ENCODE peak calls at places on chromosomes 13 and 19, in nine cellular contexts. B is glutamatergic neuron, O is adrenal gland, E is neural progenitor cell, L is nephron progenitor cell, P is fibroblast of mammary gland, G is lung, J is prostate gland, M is colonic mucosa. Y is an unnamed sample.

GRCh38 chr19:38033658-38034150 is 126.7 kb downstream of the SIPA1L3 start:
- DNase-seq in B (no peak), O (no peak), E (peak), L (no peak), P (no peak), G (no peak), J (no peak), M (no peak), Y (no peak)

GRCh38 chr13:27921421-27921960 is 1.7 kb downstream of the PDX1 start:
- DNase-seq in B (peak), O (no peak), E (peak), L (no peak), P (no peak), G (no peak), J (no peak), M (no peak), Y (no peak)

GRCh38 chr13:77218274-77218673 is 108.6 kb downstream of the MYCBP2 start:
- DNase-seq in B (no peak), O (no peak), E (no peak), L (no peak), P (no peak), G (no peak), J (no peak), M (no peak), Y (no peak)

GRCh38 chr13:40406405-40407138 is 259.9 kb downstream of the FOXO1 start:
- DNase-seq in B (no peak), O (peak), E (no peak), L (no peak), P (peak), G (no peak), J (no peak), M (no peak), Y (no peak)

GRCh38 chr13:75365724-75366173 is 116.2 kb downstream of the TBC1D4 start:
- DNase-seq in B (no peak), O (no peak), E (no peak), L (no peak), P (peak), G (no peak), J (no peak), M (no peak), Y (no peak)

GRCh38 chr19:38319421-38320258 is at the start of gene KCNK6:
- DNase-seq in B (peak), O (peak), E (peak), L (peak), P (peak), G (no peak), J (peak), M (peak), Y (peak)

GRCh38 chr19:35845215-35846037 is 6.9 kb downstream of the NPHS1 start:
- DNase-seq in B (peak), O (no peak), E (peak), L (peak), P (peak), G (no peak), J (no peak), M (peak), Y (no peak)

GRCh38 chr19:1474011-1474764 is 4.8 kb downstream of the C19orf25 start:
- DNase-seq in B (no peak), O (peak), E (no peak), L (no peak), P (peak), G (no peak), J (no peak), M (no peak), Y (no peak)

GRCh38 chr13:111382411-111382810 is 62.0 kb downstream of the TEX29 start:
- DNase-seq in B (peak), O (no peak), E (no peak), L (no peak), P (no peak), G (no peak), J (no peak), M (no peak), Y (no peak)

GRCh38 chr13:44989071-44989889 is at the start of the genes GPALPP1 and NUFIP1:
- DNase-seq in B (peak), O (peak), E (peak), L (peak), P (peak), G (peak), J (peak), M (peak), Y (peak)
- TF ChIP-seq CTCF in B (no peak), O (peak), E (no peak), L (no peak), P (no peak), G (no peak), J (peak), M (no peak), Y (peak)

GRCh38 chr19:32677657-32678056 is 2.0 kb downstream of the RGS9BP start:
- DNase-seq in B (no peak), O (no peak), E (peak), L (peak), P (no peak), G (no peak), J (no peak), M (no peak), Y (no peak)
- TF ChIP-seq CTCF in B (no peak), O (no peak), E (peak), L (no peak), P (no peak), G (no peak), J (no peak), M (no peak), Y (peak)

GRCh38 chr13:46992383-46992952 is 95.6 kb upstream of the HTR2A start:
- DNase-seq in B (no peak), O (peak), E (peak), L (no peak), P (peak), G (no peak), J (no peak), M (no peak), Y (no peak)
- TF ChIP-seq CTCF in B (peak), O (no peak), E (peak), L (no peak), P (peak), G (no peak), J (no peak), M (no peak), Y (peak)

GRCh38 chr13:65613004-65613403 is 1617.1 kb downstream of the PCDH9 start:
- DNase-seq in B (no peak), O (no peak), E (peak), L (no peak), P (no peak), G (no peak), J (no peak), M (no peak), Y (no peak)
- TF ChIP-seq CTCF in B (peak), O (no peak), E (peak), L (peak), P (peak), G (no peak), J (no peak), M (no peak), Y (peak)

DNA sequence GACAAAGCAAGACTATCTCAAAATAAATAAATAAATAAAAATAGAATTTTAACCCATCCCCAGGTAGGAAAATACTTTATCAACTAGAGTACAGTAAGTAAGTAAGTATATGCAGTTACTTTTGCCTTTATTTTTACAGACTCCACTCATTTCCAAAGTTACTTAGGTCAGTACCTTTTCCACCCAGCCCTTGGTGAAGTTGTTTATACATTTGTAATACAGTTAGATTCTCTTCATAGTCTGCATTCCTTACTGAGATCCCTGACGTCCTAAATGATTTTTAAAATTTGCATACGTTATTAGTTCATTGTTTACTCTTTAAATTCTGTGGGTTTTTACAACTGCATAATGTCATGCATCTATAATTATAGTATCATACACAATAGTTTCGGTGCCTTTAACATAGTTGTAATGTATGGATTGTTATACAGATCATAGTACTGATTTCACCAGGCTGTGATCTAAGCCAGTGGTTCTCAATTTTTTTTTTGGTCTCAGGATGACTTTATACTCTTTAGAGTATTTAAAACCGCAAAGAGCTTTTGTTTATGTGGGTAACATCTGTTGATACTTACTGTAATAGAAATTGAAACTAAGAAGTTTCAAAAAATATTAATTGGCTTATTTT is 10.4 kb downstream of the SETDB2 start:
- DNase-seq in B (no peak), O (no peak), E (no peak), L (no peak), P (peak), G (no peak), J (no peak), M (no peak), Y (no peak)
- TF ChIP-seq CTCF in B (no peak), O (no peak), E (no peak), L (no peak), P (no peak), G (no peak), J (no peak), M (no peak), Y (no peak)